ENCODE peak calls at places on chromosomes 6 and 20, in eight cellular contexts. One of them, this sample, is unnamed. For H3K4me1, the result is how much of the 10 kb centered on the place peaks cover.

GRCh38 chr6:25342784-25343183 is 63.6 kb downstream of the CARMIL1 start:
- DNase-seq in IMR-90: peak
- DNase-seq in mucosa of descending colon: no peak
- DNase-seq in Panc1: no peak
- DNase-seq in neural progenitor cell: no peak
- DNase-seq in lower lobe of right lung: no peak
- DNase-seq in spleen: no peak
- DNase-seq in left lung: no peak
- DNase-seq in this sample: no peak

GRCh38 chr6:25942561-25943147 is 12.2 kb upstream of the SLC17A2 start:
- DNase-seq in left lung: no peak
- DNase-seq in Panc1: peak
- DNase-seq in IMR-90: peak
- DNase-seq in mucosa of descending colon: no peak
- DNase-seq in lower lobe of right lung: no peak
- DNase-seq in spleen: no peak
- DNase-seq in neural progenitor cell: peak
- DNase-seq in this sample: no peak

GRCh38 chr6:115891111-115891669 is 169.5 kb downstream of the FRK start:
- DNase-seq in lower lobe of right lung: no peak
- DNase-seq in IMR-90: peak
- DNase-seq in neural progenitor cell: no peak
- DNase-seq in mucosa of descending colon: no peak
- DNase-seq in left lung: no peak
- DNase-seq in Panc1: no peak
- DNase-seq in spleen: no peak
- DNase-seq in this sample: no peak

GRCh38 chr6:149474108-149474935 is 10.5 kb downstream of the ZC3H12D start:
- DNase-seq in IMR-90: no peak
- DNase-seq in spleen: peak
- DNase-seq in left lung: no peak
- DNase-seq in mucosa of descending colon: peak
- DNase-seq in neural progenitor cell: no peak
- DNase-seq in lower lobe of right lung: no peak
- DNase-seq in Panc1: no peak
- DNase-seq in this sample: no peak

GRCh38 chr6:163943647-163944395 is 529.3 kb downstream of the QKI start:
- DNase-seq in neural progenitor cell: peak
- DNase-seq in spleen: peak
- DNase-seq in left lung: no peak
- DNase-seq in IMR-90: peak
- DNase-seq in mucosa of descending colon: no peak
- DNase-seq in lower lobe of right lung: no peak
- DNase-seq in Panc1: no peak
- DNase-seq in this sample: no peak

GRCh38 chr6:39076993-39077535 is 28.5 kb downstream of the GLP1R start:
- DNase-seq in mucosa of descending colon: no peak
- DNase-seq in IMR-90: no peak
- DNase-seq in Panc1: no peak
- DNase-seq in spleen: no peak
- DNase-seq in lower lobe of right lung: no peak
- DNase-seq in neural progenitor cell: no peak
- DNase-seq in left lung: no peak
- DNase-seq in this sample: no peak

GRCh38 chr20:37856932-37857660 is 45.8 kb upstream of the VSTM2L start:
- DNase-seq in Panc1: no peak
- DNase-seq in spleen: no peak
- DNase-seq in IMR-90: peak
- DNase-seq in neural progenitor cell: no peak
- DNase-seq in mucosa of descending colon: no peak
- DNase-seq in lower lobe of right lung: no peak
- DNase-seq in left lung: no peak
- DNase-seq in this sample: no peak

GRCh38 chr6:16511723-16512584 is 249.3 kb downstream of the ATXN1 start:
- DNase-seq in spleen: no peak
- DNase-seq in lower lobe of right lung: no peak
- DNase-seq in Panc1: no peak
- DNase-seq in left lung: no peak
- DNase-seq in neural progenitor cell: no peak
- DNase-seq in IMR-90: no peak
- DNase-seq in mucosa of descending colon: no peak
- DNase-seq in this sample: peak

GRCh38 chr6:105326216-105326615 is 76.7 kb downstream of the PREP start:
- DNase-seq in IMR-90: peak
- DNase-seq in mucosa of descending colon: no peak
- DNase-seq in Panc1: no peak
- DNase-seq in left lung: no peak
- DNase-seq in spleen: no peak
- DNase-seq in neural progenitor cell: no peak
- DNase-seq in lower lobe of right lung: no peak
- DNase-seq in this sample: no peak

GRCh38 chr6:54267798-54268197 is 40.4 kb upstream of the TINAG start:
- DNase-seq in lower lobe of right lung: no peak
- DNase-seq in spleen: no peak
- DNase-seq in Panc1: no peak
- DNase-seq in mucosa of descending colon: no peak
- DNase-seq in neural progenitor cell: peak
- DNase-seq in IMR-90: peak
- DNase-seq in left lung: no peak
- DNase-seq in this sample: no peak

GRCh38 chr6:96811136-96811535 is 26.1 kb downstream of the GPR63 start:
- DNase-seq in mucosa of descending colon: no peak
- DNase-seq in Panc1: no peak
- DNase-seq in left lung: no peak
- DNase-seq in IMR-90: no peak
- DNase-seq in neural progenitor cell: peak
- DNase-seq in lower lobe of right lung: no peak
- DNase-seq in spleen: no peak
- DNase-seq in this sample: no peak

GRCh38 chr20:36215778-36216177 is 20.5 kb upstream of the AAR2 start:
- DNase-seq in mucosa of descending colon: no peak
- DNase-seq in lower lobe of right lung: no peak
- DNase-seq in neural progenitor cell: no peak
- DNase-seq in Panc1: no peak
- DNase-seq in left lung: no peak
- DNase-seq in spleen: peak
- DNase-seq in IMR-90: no peak
- DNase-seq in this sample: no peak

GRCh38 chr6:37496951-37497885 is 2.5 kb downstream of the CCDC167 start:
- DNase-seq in spleen: no peak
- DNase-seq in Panc1: no peak
- DNase-seq in neural progenitor cell: no peak
- DNase-seq in mucosa of descending colon: no peak
- DNase-seq in left lung: no peak
- DNase-seq in IMR-90: no peak
- DNase-seq in lower lobe of right lung: no peak
- DNase-seq in this sample: no peak

GRCh38 chr20:57329608-57330221 is at the start of gene SPO11:
- DNase-seq in IMR-90: no peak
- DNase-seq in neural progenitor cell: peak
- DNase-seq in mucosa of descending colon: no peak
- DNase-seq in spleen: no peak
- DNase-seq in Panc1: no peak
- DNase-seq in lower lobe of right lung: no peak
- DNase-seq in left lung: no peak
- DNase-seq in this sample: no peak
- TF ChIP-seq CTCF in IMR-90: no peak
- TF ChIP-seq CTCF in neural progenitor cell: peak
- TF ChIP-seq CTCF in mucosa of descending colon: no peak
- TF ChIP-seq CTCF in spleen: no peak
- TF ChIP-seq CTCF in Panc1: peak
- TF ChIP-seq CTCF in lower lobe of right lung: no peak
- TF ChIP-seq CTCF in left lung: no peak
- TF ChIP-seq CTCF in this sample: no peak

DNA sequence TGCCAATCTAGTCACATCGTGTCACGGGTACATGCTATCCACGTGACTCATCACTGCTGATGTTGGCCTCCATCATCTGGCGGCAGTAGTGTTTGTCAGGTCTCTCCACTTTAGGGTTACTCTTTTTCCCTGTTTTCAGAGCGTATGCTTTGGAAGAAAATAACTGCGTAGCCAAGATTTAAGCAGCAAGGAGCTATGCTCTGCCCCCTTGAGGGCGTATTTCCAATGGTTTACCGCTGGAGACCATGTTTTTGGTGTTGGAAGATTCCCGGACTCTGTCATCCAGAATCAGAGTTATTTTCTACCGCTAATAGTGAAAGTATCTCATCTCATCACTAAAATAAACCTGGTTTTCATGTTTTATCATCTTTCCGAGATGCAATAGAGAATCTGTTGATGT is 306.5 kb downstream of the C6orf118 start:
- DNase-seq in spleen: no peak
- DNase-seq in neural progenitor cell: no peak
- DNase-seq in IMR-90: no peak
- DNase-seq in mucosa of descending colon: no peak
- DNase-seq in Panc1: no peak
- DNase-seq in lower lobe of right lung: no peak
- DNase-seq in left lung: no peak
- DNase-seq in this sample: no peak
- H3K4me1 ChIP-seq in spleen: under half
- H3K4me1 ChIP-seq in neural progenitor cell: under half
- H3K4me1 ChIP-seq in IMR-90: under half
- H3K4me1 ChIP-seq in mucosa of descending colon: under half
- H3K4me1 ChIP-seq in Panc1: under half
- H3K4me1 ChIP-seq in lower lobe of right lung: under half
- H3K4me1 ChIP-seq in left lung: under half
- H3K4me1 ChIP-seq in this sample: under half

GRCh38 chr6:27679968-27680694 is 207.2 kb upstream of the ZNF184 start:
- DNase-seq in spleen: no peak
- DNase-seq in mucosa of descending colon: no peak
- DNase-seq in IMR-90: no peak
- DNase-seq in Panc1: no peak
- DNase-seq in lower lobe of right lung: no peak
- DNase-seq in left lung: no peak
- DNase-seq in neural progenitor cell: peak
- DNase-seq in this sample: no peak
- H3K4me3 ChIP-seq in spleen: no peak
- H3K4me3 ChIP-seq in mucosa of descending colon: no peak
- H3K4me3 ChIP-seq in IMR-90: peak
- H3K4me3 ChIP-seq in Panc1: peak
- H3K4me3 ChIP-seq in lower lobe of right lung: no peak
- H3K4me3 ChIP-seq in left lung: no peak
- H3K4me3 ChIP-seq in neural progenitor cell: peak
- H3K4me3 ChIP-seq in this sample: no peak

GRCh38 chr6:137783640-137784198 is 83.3 kb upstream of the TNFAIP3 start:
- DNase-seq in left lung: no peak
- DNase-seq in lower lobe of right lung: no peak
- DNase-seq in spleen: no peak
- DNase-seq in mucosa of descending colon: no peak
- DNase-seq in neural progenitor cell: no peak
- DNase-seq in Panc1: no peak
- DNase-seq in IMR-90: no peak
- DNase-seq in this sample: no peak
- TF ChIP-seq CTCF in left lung: no peak
- TF ChIP-seq CTCF in lower lobe of right lung: no peak
- TF ChIP-seq CTCF in spleen: no peak
- TF ChIP-seq CTCF in mucosa of descending colon: no peak
- TF ChIP-seq CTCF in neural progenitor cell: no peak
- TF ChIP-seq CTCF in Panc1: no peak
- TF ChIP-seq CTCF in IMR-90: no peak
- TF ChIP-seq CTCF in this sample: no peak

GRCh38 chr6:111823012-111823411 is 50.2 kb downstream of the FYN start:
- DNase-seq in neural progenitor cell: no peak
- DNase-seq in left lung: no peak
- DNase-seq in lower lobe of right lung: no peak
- DNase-seq in IMR-90: no peak
- DNase-seq in Panc1: no peak
- DNase-seq in spleen: no peak
- DNase-seq in mucosa of descending colon: no peak
- DNase-seq in this sample: no peak
- H3K4me1 ChIP-seq in neural progenitor cell: under half
- H3K4me1 ChIP-seq in left lung: under half
- H3K4me1 ChIP-seq in lower lobe of right lung: half or more
- H3K4me1 ChIP-seq in IMR-90: under half
- H3K4me1 ChIP-seq in Panc1: under half
- H3K4me1 ChIP-seq in spleen: half or more
- H3K4me1 ChIP-seq in mucosa of descending colon: under half
- H3K4me1 ChIP-seq in this sample: half or more

GRCh38 chr6:2862712-2863174 is 21.1 kb upstream of the SERPINB1 start:
- DNase-seq in Panc1: no peak
- DNase-seq in mucosa of descending colon: no peak
- DNase-seq in spleen: no peak
- DNase-seq in left lung: no peak
- DNase-seq in lower lobe of right lung: no peak
- DNase-seq in IMR-90: no peak
- DNase-seq in neural progenitor cell: no peak
- DNase-seq in this sample: no peak

GRCh38 chr6:2861071-2861821 is 19.6 kb upstream of the SERPINB1 start:
- DNase-seq in spleen: no peak
- DNase-seq in IMR-90: no peak
- DNase-seq in lower lobe of right lung: no peak
- DNase-seq in Panc1: no peak
- DNase-seq in neural progenitor cell: no peak
- DNase-seq in left lung: no peak
- DNase-seq in mucosa of descending colon: no peak
- DNase-seq in this sample: no peak

GRCh38 chr6:2863901-2864300 is 22.2 kb upstream of the SERPINB1 start:
- DNase-seq in lower lobe of right lung: no peak
- DNase-seq in neural progenitor cell: no peak
- DNase-seq in mucosa of descending colon: no peak
- DNase-seq in IMR-90: no peak
- DNase-seq in Panc1: no peak
- DNase-seq in spleen: no peak
- DNase-seq in left lung: no peak
- DNase-seq in this sample: no peak

GRCh38 chr6:2859325-2859700 is 17.6 kb upstream of the SERPINB1 start:
- DNase-seq in left lung: no peak
- DNase-seq in Panc1: no peak
- DNase-seq in spleen: no peak
- DNase-seq in neural progenitor cell: no peak
- DNase-seq in lower lobe of right lung: no peak
- DNase-seq in mucosa of descending colon: no peak
- DNase-seq in IMR-90: no peak
- DNase-seq in this sample: no peak

DNA sequence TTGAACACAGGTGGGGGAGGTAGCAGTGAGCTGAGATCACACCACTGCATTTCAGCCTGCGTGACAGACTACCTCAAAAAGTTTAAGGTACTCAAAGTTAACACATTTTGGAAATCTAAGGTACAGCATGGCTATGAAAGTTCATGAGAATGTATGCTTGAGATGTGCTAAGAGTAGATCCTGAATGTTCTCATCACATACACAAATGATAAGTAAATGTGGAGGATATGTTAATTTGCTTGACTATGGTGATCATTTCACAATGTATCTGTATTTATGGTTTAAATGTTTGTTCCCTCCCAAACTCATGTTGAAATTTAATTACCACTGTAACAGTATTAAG is 20.1 kb upstream of the SERPINB1 start:
- DNase-seq in neural progenitor cell: no peak
- DNase-seq in spleen: no peak
- DNase-seq in left lung: no peak
- DNase-seq in lower lobe of right lung: no peak
- DNase-seq in IMR-90: no peak
- DNase-seq in mucosa of descending colon: no peak
- DNase-seq in Panc1: no peak
- DNase-seq in this sample: no peak
- H3K4me3 ChIP-seq in neural progenitor cell: no peak
- H3K4me3 ChIP-seq in spleen: no peak
- H3K4me3 ChIP-seq in left lung: no peak
- H3K4me3 ChIP-seq in lower lobe of right lung: no peak
- H3K4me3 ChIP-seq in IMR-90: no peak
- H3K4me3 ChIP-seq in mucosa of descending colon: no peak
- H3K4me3 ChIP-seq in Panc1: no peak
- H3K4me3 ChIP-seq in this sample: no peak

GRCh38 chr6:10621847-10622246 is 72.6 kb downstream of the C6orf52 start:
- DNase-seq in spleen: no peak
- DNase-seq in Panc1: no peak
- DNase-seq in left lung: no peak
- DNase-seq in lower lobe of right lung: no peak
- DNase-seq in mucosa of descending colon: no peak
- DNase-seq in neural progenitor cell: no peak
- DNase-seq in IMR-90: no peak
- DNase-seq in this sample: no peak
- TF ChIP-seq CTCF in spleen: no peak
- TF ChIP-seq CTCF in Panc1: no peak
- TF ChIP-seq CTCF in left lung: no peak
- TF ChIP-seq CTCF in lower lobe of right lung: no peak
- TF ChIP-seq CTCF in mucosa of descending colon: no peak
- TF ChIP-seq CTCF in neural progenitor cell: peak
- TF ChIP-seq CTCF in IMR-90: no peak
- TF ChIP-seq CTCF in this sample: no peak